ENCODE peak calls at places on chromosomes 4 and X, in four cellular contexts. B is choroid plexus epithelial cell, Y is BE2C, G is ovary. R is an unnamed sample.

GRCh38 chr4:41095192-41095872 is 119.0 kb downstream of the APBB2 start:
- DNase-seq in B (peak; percentile 29), Y (no peak), G (no peak), R (no peak)

GRCh38 chrX:109187473-109188168 is 294.3 kb downstream of the GUCY2F start:
- DNase-seq in B (no peak), Y (no peak), G (no peak), R (no peak)

GRCh38 chr4:98448923-98449322 is 187.7 kb downstream of the RAP1GDS1 start:
- DNase-seq in B (no peak), Y (no peak), G (no peak), R (no peak)

GRCh38 chrX:15686818-15687685 is 22.4 kb upstream of the CLTRN start:
- DNase-seq in B (peak; percentile 61), Y (peak; percentile 57), G (peak; percentile 40), R (peak; percentile 66)

GRCh38 chr4:155403886-155404285 is 27.1 kb upstream of the MAP9 start:
- DNase-seq in B (peak; percentile 64), Y (no peak), G (no peak), R (peak; percentile 58)

GRCh38 chr4:1245481-1246051 is 3.4 kb downstream of the CTBP1 start:
- DNase-seq in B (no peak), Y (peak; percentile 5), G (peak; percentile 26), R (no peak)

GRCh38 chr4:180539284-180539683 is 1703.9 kb upstream of the TENM3 start:
- DNase-seq in B (no peak), Y (no peak), G (no peak), R (no peak)

GRCh38 chr4:169160825-169161224 is 109.9 kb downstream of the SH3RF1 start:
- DNase-seq in B (peak; percentile 63), Y (no peak), G (peak; percentile 44), R (peak; percentile 37)

GRCh38 chrX:151753313-151754041 is 18.9 kb downstream of the CNGA2 start:
- DNase-seq in B (peak; percentile 74), Y (peak; percentile 25), G (no peak), R (peak; percentile 64)
- TF ChIP-seq CTCF in B (peak; percentile 88), Y (peak; percentile 37), G (no peak), R (peak; percentile 74)

GRCh38 chrX:101803451-101803850 is 128.4 kb downstream of the ZMAT1 start:
- DNase-seq in B (peak; percentile 34), Y (no peak), G (no peak), R (peak; percentile 22)
- TF ChIP-seq CTCF in B (peak; percentile 45), Y (peak; percentile 43), G (no peak), R (peak; percentile 41)

DNA sequence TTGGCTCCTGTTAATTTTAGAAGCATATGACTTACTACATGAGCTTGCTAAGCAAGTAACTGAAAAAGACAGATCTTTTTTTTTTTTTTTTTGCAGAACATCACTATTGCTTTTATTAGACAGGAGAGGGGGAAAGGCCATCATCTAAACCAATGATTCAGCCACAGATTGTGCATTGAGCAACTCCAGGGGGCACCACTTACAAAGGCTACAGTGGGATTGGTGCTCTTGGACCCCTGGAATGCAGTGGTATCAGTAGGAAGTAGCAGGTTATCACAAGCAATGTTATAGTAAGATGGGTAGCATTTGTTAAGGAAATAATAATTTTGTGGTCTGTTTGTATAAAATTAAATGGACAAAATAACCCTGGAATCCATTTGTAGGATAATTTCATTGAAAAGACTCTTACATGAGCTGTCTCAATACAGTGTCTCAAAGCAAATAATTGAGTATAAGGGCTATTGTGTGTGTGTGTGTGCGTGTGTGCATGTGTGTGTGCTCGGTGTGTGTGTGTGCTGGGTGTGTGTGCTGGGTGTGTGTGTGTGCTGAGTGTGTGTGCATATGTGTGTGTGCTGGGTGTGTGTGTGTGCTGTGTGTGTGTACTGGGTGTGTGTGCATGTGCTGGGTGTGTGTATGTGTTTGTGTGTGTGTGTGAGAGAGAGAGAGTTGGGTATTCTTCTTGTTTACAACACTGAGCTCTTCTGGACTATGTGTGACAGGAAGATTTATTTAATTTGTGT is 296.3 kb downstream of the PCDH7 start:
- DNase-seq in B (no peak), Y (no peak), G (no peak), R (no peak)
- TF ChIP-seq CTCF in B (no peak), Y (peak; percentile 32), G (no peak), R (no peak)

GRCh38 chr4:55681430-55681829 is 45.3 kb upstream of the NMU start:
- DNase-seq in B (no peak), Y (no peak), G (no peak), R (no peak)
- TF ChIP-seq CTCF in B (no peak), Y (no peak), G (no peak), R (no peak)

DNA sequence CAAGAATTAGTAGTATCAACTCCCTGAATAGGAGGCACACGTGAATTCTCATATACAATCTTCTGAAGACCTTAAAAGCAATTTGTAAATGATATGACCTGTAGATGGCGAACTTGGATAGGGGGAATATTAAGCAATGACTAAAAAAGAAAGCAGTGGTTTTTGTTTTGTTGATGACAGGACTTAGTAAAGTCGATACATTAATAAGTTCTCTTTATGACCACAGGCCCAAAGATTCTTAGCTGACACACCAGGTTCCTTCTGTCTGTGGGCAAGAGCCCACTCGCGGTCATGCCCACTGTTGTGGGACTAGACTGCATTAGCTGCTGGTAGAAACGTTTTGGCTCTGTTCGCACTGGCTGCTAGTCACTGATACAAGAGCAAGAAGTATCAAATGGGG is 30.8 kb downstream of the ALPK1 start:
- DNase-seq in B (peak; percentile 84), Y (no peak), G (no peak), R (peak; percentile 79)
- TF ChIP-seq CTCF in B (peak; percentile 60), Y (peak; percentile 47), G (no peak), R (peak; percentile 50)

DNA sequence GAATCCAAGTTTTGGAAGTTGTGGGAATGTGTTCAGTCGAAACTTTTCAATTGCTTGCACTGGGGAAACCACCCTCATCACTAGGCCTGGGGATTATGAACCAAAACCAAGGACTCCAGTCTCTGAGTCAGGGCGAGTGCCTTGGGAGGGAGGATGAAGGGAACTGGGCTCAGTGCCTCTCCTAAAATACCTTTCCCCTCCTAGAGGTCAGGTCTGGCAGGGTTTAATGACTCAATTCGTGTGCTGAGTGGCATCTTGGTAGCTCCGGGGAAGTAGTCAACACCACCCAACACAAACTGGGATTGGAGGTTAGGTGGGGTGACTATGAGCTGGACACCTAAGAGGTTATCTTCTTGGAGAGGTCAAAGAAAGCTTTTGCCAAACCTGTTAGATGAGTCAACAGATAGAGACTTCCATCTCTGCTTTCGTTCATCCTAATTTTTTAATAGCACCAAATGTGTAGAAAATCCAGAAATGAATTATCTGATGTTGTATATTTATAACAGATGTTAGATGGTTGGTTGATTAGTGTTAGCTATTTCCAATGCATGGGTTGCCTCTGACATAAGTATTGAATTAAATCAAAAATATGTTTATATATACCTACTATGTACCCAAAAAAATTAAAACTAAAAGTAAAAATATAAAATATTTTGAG is 202.8 kb downstream of the SHROOM3 start:
- DNase-seq in B (no peak), Y (no peak), G (no peak), R (no peak)
- TF ChIP-seq CTCF in B (no peak), Y (no peak), G (no peak), R (no peak)

R was measured in fibroblast of pulmonary artery.